ENCODE peak calls at places on chromosomes 16 and 17, in four cellular contexts. D, M, O and I are unnamed samples.

GRCh38 chr16:50304467-50305440 is 38.4 kb downstream of the ADCY7 start:
- DNase-seq in O (no peak), M (no peak), D (peak), I (peak)

GRCh38 chr17:33202011-33202410 is 91.1 kb downstream of the ASIC2 start:
- DNase-seq in O (no peak), D (no peak), M (no peak), I (peak)

GRCh38 chr16:68790130-68790761 is 53.1 kb upstream of the TANGO6 start:
- DNase-seq in D (peak), O (no peak), M (no peak), I (peak)

GRCh38 chr17:19654901-19655300 is 6.3 kb downstream of the ALDH3A2 start:
- DNase-seq in D (no peak), M (no peak), O (no peak), I (no peak)

GRCh38 chr16:27852116-27852515 is 211.4 kb downstream of the GSG1L start:
- DNase-seq in D (no peak), M (no peak), O (no peak), I (peak)

GRCh38 chr17:9389116-9389515 is 186.5 kb downstream of the STX8 start:
- DNase-seq in D (no peak), O (no peak), M (no peak), I (peak)

GRCh38 chr16:86248325-86248905 is 261.9 kb upstream of the FOXF1 start:
- DNase-seq in M (no peak), D (no peak), O (no peak), I (peak)

GRCh38 chr17:3956983-3957382 is 7.3 kb downstream of the ATP2A3 start:
- DNase-seq in D (no peak), O (no peak), M (no peak), I (no peak)

GRCh38 chr17:61947367-61948078 is 19.7 kb upstream of the INTS2 start:
- DNase-seq in D (no peak), M (no peak), O (no peak), I (no peak)

GRCh38 chr16:84312783-84313382 is 18.2 kb downstream of the WFDC1 start:
- DNase-seq in O (no peak), M (peak), D (no peak), I (peak)

GRCh38 chr17:29949708-29950107 is 8.3 kb downstream of the EFCAB5 start:
- DNase-seq in M (no peak), D (no peak), O (no peak), I (no peak)

GRCh38 chr17:17609121-17609520 is 17.6 kb upstream of the PEMT start:
- DNase-seq in D (no peak), O (no peak), M (no peak), I (no peak)

GRCh38 chr16:81036751-81037350 is 1.2 kb downstream of the ATMIN start:
- DNase-seq in M (no peak), O (no peak), D (no peak), I (no peak)

GRCh38 chr17:17089206-17089550 is 46.9 kb downstream of the MPRIP start:
- DNase-seq in D (no peak), M (no peak), O (no peak), I (no peak)

GRCh38 chr17:17994271-17994670 is 21.6 kb downstream of the DRC3 start:
- DNase-seq in O (no peak), M (peak), D (no peak), I (peak)

GRCh38 chr17:38967290-38967738 is at the start of gene FBXO47:
- DNase-seq in M (no peak), O (peak), D (peak), I (peak)

GRCh38 chr17:38598536-38598935 is 7.2 kb downstream of the SRCIN1 start:
- DNase-seq in O (no peak), D (no peak), M (peak), I (peak)

GRCh38 chr16:58329147-58329546 is 34.3 kb upstream of the PRSS54 start:
- DNase-seq in O (no peak), M (no peak), D (no peak), I (no peak)

GRCh38 chr16:68520649-68521086 is 18.4 kb upstream of the ZFP90 start:
- DNase-seq in O (peak), M (peak), D (peak), I (peak)

GRCh38 chr16:83842755-83843507 is 35.2 kb downstream of the HSBP1 start:
- DNase-seq in M (no peak), D (no peak), O (no peak), I (peak)